ENCODE peak calls at places on chromosomes 5 and 9, in six cellular contexts. V, Q, O, M, Y and X are unnamed samples.

GRCh38 chr9:124102363-124102762 is 90.8 kb downstream of the LHX2 start:
- DNase-seq in Y (no peak), M (no peak), O (no peak), V (no peak), Q (no peak), X (no peak)

GRCh38 chr5:151104795-151105194 is 24.0 kb upstream of the TNIP1 start:
- DNase-seq in V (no peak), O (peak; percentile 82), Y (no peak), M (no peak), Q (peak; percentile 43), X (no peak)

GRCh38 chr5:6342689-6343315 is 35.5 kb downstream of the MED10 start:
- DNase-seq in Q (no peak), V (no peak), O (no peak), M (no peak), Y (no peak), X (no peak)

GRCh38 chr5:74504463-74504862 is 136.1 kb downstream of the ENC1 start:
- DNase-seq in Y (no peak), O (no peak), V (no peak), Q (no peak), M (no peak), X (no peak)

GRCh38 chr9:136328011-136328621 is 777 bp downstream of the GPSM1 start:
- DNase-seq in O (peak; percentile 36), V (no peak), Y (no peak), M (no peak), Q (no peak), X (peak; percentile 71)

GRCh38 chr9:100473271-100474081 is 527 bp downstream of the TMEFF1 start:
- DNase-seq in Q (no peak), O (peak; percentile 77), M (peak; percentile 63), Y (no peak), V (peak; percentile 42), X (no peak)

GRCh38 chr5:158414780-158415179 is 555.8 kb upstream of the CLINT1 start:
- DNase-seq in Y (no peak), Q (no peak), M (no peak), O (peak; percentile 65), V (no peak), X (no peak)

GRCh38 chr5:28374492-28374934 is 1336.1 kb upstream of the CDH9 start:
- DNase-seq in Y (no peak), O (no peak), Q (no peak), M (no peak), V (no peak), X (peak; percentile 70)

GRCh38 chr9:109166771-109167601 is at the start of gene FRRS1L:
- DNase-seq in Y (no peak), Q (no peak), O (peak; percentile 79), M (no peak), V (no peak), X (no peak)

GRCh38 chr5:179211631-179212030 is 133.6 kb downstream of the ADAMTS2 start:
- DNase-seq in Q (no peak), M (no peak), V (no peak), O (no peak), Y (no peak), X (no peak)

GRCh38 chr9:114745108-114745848 is 60.6 kb downstream of the TNFSF15 start:
- DNase-seq in Q (no peak), V (peak; percentile 12), O (peak; percentile 50), M (no peak), Y (no peak), X (no peak)

GRCh38 chr5:154811239-154811638 is 39.2 kb downstream of the FAXDC2 start:
- DNase-seq in O (no peak), M (no peak), V (no peak), Q (no peak), Y (no peak), X (no peak)

GRCh38 chr9:136863623-136864273 is 2.4 kb downstream of the EDF1 start:
- DNase-seq in O (no peak), Y (no peak), Q (no peak), M (no peak), V (no peak), X (no peak)